ENCODE peak calls at places on chromosomes 5 and 9, in four cellular contexts. One of them, this sample, is unnamed.
A peak's percentile ranks its signal among the peaks of the same experiment; 100 is the strongest.

GRCh38 chr5:111730659-111731382 is 26.2 kb downstream of the NREP start:
- DNase-seq in AG09309: no peak
- DNase-seq in epithelial cell of esophagus: no peak
- DNase-seq in MM.1S: no peak
- DNase-seq in this sample: no peak

GRCh38 chr9:74006935-74007334 is 490.2 kb upstream of the RORB start:
- DNase-seq in MM.1S: no peak
- DNase-seq in epithelial cell of esophagus: peak; percentile 62
- DNase-seq in AG09309: no peak
- DNase-seq in this sample: no peak

GRCh38 chr9:135321580-135321979 is 158.0 kb upstream of the PPP1R26 start:
- DNase-seq in epithelial cell of esophagus: no peak
- DNase-seq in AG09309: no peak
- DNase-seq in MM.1S: no peak
- DNase-seq in this sample: no peak

GRCh38 chr9:82491604-82492003 is 503.0 kb downstream of the SPATA31D1 start:
- DNase-seq in AG09309: no peak
- DNase-seq in epithelial cell of esophagus: no peak
- DNase-seq in MM.1S: no peak
- DNase-seq in this sample: no peak

GRCh38 chr5:91111473-91112238 is 271.5 kb downstream of the ARRDC3 start:
- DNase-seq in epithelial cell of esophagus: peak; percentile 50
- DNase-seq in MM.1S: no peak
- DNase-seq in AG09309: no peak
- DNase-seq in this sample: no peak

GRCh38 chr9:93288891-93289883 is 105.2 kb downstream of the WNK2 start:
- DNase-seq in MM.1S: no peak
- DNase-seq in AG09309: no peak
- DNase-seq in epithelial cell of esophagus: peak; percentile 43
- DNase-seq in this sample: no peak

GRCh38 chr9:18382243-18382642 is 91.7 kb upstream of the ADAMTSL1 start:
- DNase-seq in AG09309: no peak
- DNase-seq in MM.1S: no peak
- DNase-seq in epithelial cell of esophagus: no peak
- DNase-seq in this sample: no peak

GRCh38 chr5:154478752-154479159 is 729 bp upstream of the HAND1 start:
- DNase-seq in AG09309: no peak
- DNase-seq in epithelial cell of esophagus: no peak
- DNase-seq in MM.1S: no peak
- DNase-seq in this sample: no peak

GRCh38 chr5:130514984-130515690 is 610.9 kb downstream of the CHSY3 start:
- DNase-seq in MM.1S: no peak
- DNase-seq in AG09309: peak; percentile 55
- DNase-seq in epithelial cell of esophagus: peak; percentile 82
- DNase-seq in this sample: no peak

GRCh38 chr9:131103535-131103934 is 7.2 kb downstream of the AIF1L start:
- DNase-seq in AG09309: no peak
- DNase-seq in MM.1S: no peak
- DNase-seq in epithelial cell of esophagus: no peak
- DNase-seq in this sample: no peak

GRCh38 chr9:93645149-93645889 is 68.9 kb downstream of the PHF2 start:
- DNase-seq in AG09309: no peak
- DNase-seq in epithelial cell of esophagus: no peak
- DNase-seq in MM.1S: no peak
- DNase-seq in this sample: no peak

GRCh38 chr5:1033606-1034420 is 25.2 kb downstream of the NKD2 start:
- DNase-seq in epithelial cell of esophagus: no peak
- DNase-seq in MM.1S: no peak
- DNase-seq in AG09309: no peak
- DNase-seq in this sample: no peak

GRCh38 chr5:89179761-89180160 is 296.8 kb upstream of the MEF2C start:
- DNase-seq in epithelial cell of esophagus: no peak
- DNase-seq in MM.1S: no peak
- DNase-seq in AG09309: no peak
- DNase-seq in this sample: no peak

GRCh38 chr5:98415663-98416062 is 357.8 kb upstream of the RGMB start:
- DNase-seq in MM.1S: no peak
- DNase-seq in AG09309: no peak
- DNase-seq in epithelial cell of esophagus: peak; percentile 6
- DNase-seq in this sample: no peak

GRCh38 chr5:98414938-98415337 is 358.5 kb upstream of the RGMB start:
- DNase-seq in epithelial cell of esophagus: peak; percentile 95
- DNase-seq in AG09309: peak; percentile 97
- DNase-seq in MM.1S: no peak
- DNase-seq in this sample: no peak

DNA sequence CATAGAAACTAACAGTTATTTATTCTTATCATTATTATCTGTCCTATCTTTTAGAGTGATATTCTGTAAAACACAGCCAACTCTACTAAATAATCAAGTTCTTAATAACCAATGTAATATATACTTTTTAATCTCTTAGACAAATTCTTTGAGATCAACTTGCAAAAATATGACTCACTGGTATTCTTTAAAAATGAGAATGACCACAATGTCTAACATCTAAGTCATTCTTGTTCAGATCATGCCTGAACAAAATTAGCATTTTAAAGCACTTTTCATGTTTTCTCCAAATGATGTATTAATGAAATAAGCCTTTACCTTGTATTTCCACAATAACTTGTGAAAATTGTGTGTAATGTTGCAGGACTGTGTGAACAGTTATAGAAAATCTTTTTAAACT is 356.9 kb upstream of the RGMB start:
- DNase-seq in epithelial cell of esophagus: peak; percentile 58
- DNase-seq in MM.1S: no peak
- DNase-seq in AG09309: no peak
- DNase-seq in this sample: no peak
- H3K4me3 ChIP-seq in epithelial cell of esophagus: no peak overlapping the region
- H3K4me3 ChIP-seq in MM.1S: no peak overlapping the region
- H3K4me3 ChIP-seq in AG09309: no peak overlapping the region
- H3K4me3 ChIP-seq in this sample: no peak overlapping the region

DNA sequence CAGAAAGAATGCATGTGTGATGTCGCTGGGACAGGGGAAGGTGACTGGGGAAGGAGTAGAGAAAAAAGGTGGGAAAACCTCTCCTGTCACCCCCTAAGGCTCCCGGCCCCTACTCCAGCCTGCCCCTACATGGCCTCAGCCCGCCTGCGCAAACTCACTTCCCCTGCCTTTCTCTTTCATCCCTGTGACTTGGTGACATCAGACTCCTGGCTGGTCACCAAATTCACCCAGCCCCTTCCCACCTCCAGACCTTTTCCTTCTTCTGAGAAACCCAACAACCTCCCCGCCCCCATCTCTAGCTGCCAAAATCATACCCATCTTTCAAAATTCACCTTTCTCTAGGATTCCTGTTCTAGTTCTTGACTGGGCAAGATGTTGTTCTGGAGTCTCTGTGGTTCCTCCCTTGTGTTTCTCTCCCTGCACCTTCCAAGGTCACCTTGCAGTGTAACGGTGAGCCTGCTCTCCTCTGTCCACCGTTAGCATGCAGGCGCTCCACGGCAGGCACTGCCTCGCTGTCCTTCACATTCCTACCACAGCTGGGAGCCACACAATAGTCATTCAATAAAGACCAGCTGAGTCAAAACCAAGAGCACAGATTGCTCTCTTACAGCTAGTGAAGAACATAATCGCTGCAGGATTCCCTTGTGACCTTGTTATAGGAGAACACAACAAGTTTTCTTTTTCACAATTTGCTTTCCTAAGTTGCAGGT is 134.5 kb downstream of the FANCC start:
- DNase-seq in epithelial cell of esophagus: no peak
- DNase-seq in AG09309: no peak
- DNase-seq in MM.1S: no peak
- DNase-seq in this sample: no peak
- TF ChIP-seq CTCF in epithelial cell of esophagus: peak; percentile 26
- TF ChIP-seq CTCF in AG09309: no peak
- TF ChIP-seq CTCF in MM.1S: no peak
- TF ChIP-seq CTCF in this sample: no peak

GRCh38 chr5:3122985-3123762 is 371.7 kb upstream of the IRX2 start:
- DNase-seq in MM.1S: no peak
- DNase-seq in AG09309: no peak
- DNase-seq in epithelial cell of esophagus: no peak
- DNase-seq in this sample: no peak

GRCh38 chr5:3123763-3124157 is 372.3 kb upstream of the IRX2 start:
- DNase-seq in MM.1S: no peak
- DNase-seq in epithelial cell of esophagus: no peak
- DNase-seq in AG09309: no peak
- DNase-seq in this sample: no peak

GRCh38 chr5:3122216-3122615 is 370.7 kb upstream of the IRX2 start:
- DNase-seq in AG09309: no peak
- DNase-seq in epithelial cell of esophagus: no peak
- DNase-seq in MM.1S: no peak
- DNase-seq in this sample: no peak

GRCh38 chr5:3120013-3120412 is 368.5 kb upstream of the IRX2 start:
- DNase-seq in MM.1S: no peak
- DNase-seq in epithelial cell of esophagus: no peak
- DNase-seq in AG09309: no peak
- DNase-seq in this sample: no peak

DNA sequence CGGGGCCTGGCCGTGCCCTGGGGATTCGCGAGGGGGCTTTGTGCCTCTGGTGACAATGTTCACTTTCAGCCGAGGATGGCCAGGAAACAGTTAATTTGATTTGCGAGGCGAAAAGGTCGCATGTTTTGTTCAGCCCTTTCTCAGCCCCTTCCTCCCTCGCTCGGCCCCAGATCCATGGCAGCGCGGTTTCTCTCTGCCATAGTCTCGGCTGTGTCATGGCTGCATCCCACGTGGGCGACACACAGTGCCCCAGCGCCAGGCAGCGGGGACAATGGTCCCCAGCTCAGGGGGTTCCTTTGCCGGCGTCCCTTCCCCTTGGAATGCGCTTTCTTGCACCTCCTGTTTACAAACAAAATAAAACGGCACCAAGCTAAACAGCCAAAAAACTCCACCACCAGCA is 370.3 kb upstream of the IRX2 start:
- DNase-seq in MM.1S: no peak
- DNase-seq in AG09309: no peak
- DNase-seq in epithelial cell of esophagus: no peak
- DNase-seq in this sample: no peak
- H3K4me3 ChIP-seq in MM.1S: no peak overlapping the region
- H3K4me3 ChIP-seq in AG09309: no peak overlapping the region
- H3K4me3 ChIP-seq in epithelial cell of esophagus: no peak overlapping the region
- H3K4me3 ChIP-seq in this sample: no peak overlapping the region

DNA sequence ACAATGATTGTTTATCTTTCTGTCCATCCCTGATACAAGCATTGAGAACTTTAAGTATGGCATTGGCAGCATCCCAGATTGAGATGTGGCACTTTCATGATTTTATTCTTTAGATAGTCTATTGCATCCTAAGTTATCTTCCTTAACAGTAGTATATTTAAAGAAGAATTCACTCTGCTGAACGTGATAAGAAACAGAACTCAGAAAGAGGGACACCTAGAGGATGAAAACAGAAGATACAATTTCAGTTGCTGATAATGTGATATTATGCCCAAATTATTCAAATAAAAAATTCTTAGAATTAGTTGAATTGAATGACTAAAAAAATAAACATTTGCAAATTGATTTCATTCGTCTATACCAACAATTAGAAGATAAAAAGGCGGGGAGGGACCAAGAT is 218.1 kb upstream of the DMRTA1 start:
- DNase-seq in epithelial cell of esophagus: peak; percentile 28
- DNase-seq in AG09309: no peak
- DNase-seq in MM.1S: no peak
- DNase-seq in this sample: no peak
- TF ChIP-seq CTCF in epithelial cell of esophagus: peak; percentile 17
- TF ChIP-seq CTCF in AG09309: peak; percentile 33
- TF ChIP-seq CTCF in MM.1S: no peak
- TF ChIP-seq CTCF in this sample: peak; percentile 22